ENCODE peak calls at places on chromosomes 4 and X, in nine cellular contexts. P, S, F, Z, U, V, N, G and J are unnamed samples.

GRCh38 chr4:118237531-118237930 is 115.3 kb downstream of the PRSS12 start:
- DNase-seq in P (no peak), S (no peak), F (no peak), Z (no peak), U (no peak), V (no peak), N (no peak), G (no peak), J (no peak)

GRCh38 chrX:39898147-39898546 is 199.6 kb downstream of the BCOR start:
- DNase-seq in P (no peak), S (no peak), F (no peak), Z (no peak), U (no peak), V (no peak), N (no peak), G (no peak), J (no peak)

GRCh38 chr4:148215202-148215601 is 227.0 kb downstream of the NR3C2 start:
- DNase-seq in P (no peak), S (no peak), F (no peak), Z (no peak), U (no peak), V (no peak), N (no peak), G (no peak), J (no peak)

GRCh38 chrX:150696264-150696789 is 3.1 kb downstream of the MTMR1 start:
- DNase-seq in P (no peak), S (no peak), F (peak), Z (no peak), U (no peak), V (no peak), N (no peak), G (no peak), J (no peak)

GRCh38 chr4:108622022-108622421 is 1.6 kb downstream of the RPL34 start:
- DNase-seq in P (no peak), S (no peak), F (no peak), Z (no peak), U (no peak), V (no peak), N (no peak), G (no peak), J (no peak)

GRCh38 chr4:152072886-152073285 is 312.1 kb upstream of the GATB start:
- DNase-seq in P (no peak), S (no peak), F (no peak), Z (no peak), U (no peak), V (no peak), N (no peak), G (no peak), J (no peak)

GRCh38 chr4:179307297-179308136 is 1865.3 kb upstream of the AGA start:
- DNase-seq in P (peak), S (no peak), F (no peak), Z (no peak), U (no peak), V (no peak), N (peak), G (no peak), J (no peak)

GRCh38 chrX:144798972-144799371 is 448.3 kb upstream of the SPANXN1 start:
- DNase-seq in P (no peak), S (no peak), F (no peak), Z (no peak), U (no peak), V (no peak), N (no peak), G (no peak), J (no peak)

GRCh38 chr4:52869196-52869595 is 7.1 kb downstream of the RASL11B start:
- DNase-seq in P (no peak), S (peak), F (no peak), Z (peak), U (peak), V (no peak), N (no peak), G (peak), J (peak)

GRCh38 chr4:3062466-3062865 is 11.9 kb downstream of the HTT-AS start:
- DNase-seq in P (no peak), S (no peak), F (no peak), Z (peak), U (no peak), V (no peak), N (peak), G (no peak), J (no peak)

GRCh38 chrX:43940811-43941210 is 32.4 kb downstream of the NDP start:
- DNase-seq in P (no peak), S (no peak), F (no peak), Z (no peak), U (no peak), V (no peak), N (peak), G (no peak), J (no peak)

GRCh38 chr4:143335979-143336827 is 473 bp upstream of the GAB1 start:
- DNase-seq in P (peak), S (peak), F (peak), Z (peak), U (peak), V (peak), N (peak), G (peak), J (peak)

GRCh38 chr4:48222491-48222890 is 47.1 kb downstream of the TEC start:
- DNase-seq in P (no peak), S (no peak), F (no peak), Z (no peak), U (no peak), V (no peak), N (no peak), G (no peak), J (no peak)

GRCh38 chr4:1052231-1052671 is 40.8 kb downstream of the FGFRL1 start:
- DNase-seq in P (no peak), S (no peak), F (no peak), Z (no peak), U (no peak), V (no peak), N (no peak), G (no peak), J (no peak)

GRCh38 chr4:119490335-119490734 is 138.3 kb downstream of the PDE5A start:
- DNase-seq in P (peak), S (no peak), F (no peak), Z (no peak), U (no peak), V (no peak), N (peak), G (no peak), J (no peak)

GRCh38 chrX:10103023-10103422 is 53.8 kb upstream of the CLCN4 start:
- DNase-seq in P (no peak), S (no peak), F (no peak), Z (no peak), U (no peak), V (no peak), N (peak), G (no peak), J (peak)

GRCh38 chr4:102326951-102327350 is 18.3 kb downstream of the SLC39A8 start:
- DNase-seq in P (no peak), S (no peak), F (no peak), Z (no peak), U (no peak), V (no peak), N (no peak), G (no peak), J (no peak)

GRCh38 chrX:13428055-13428786 is 108.4 kb upstream of the ATXN3L start:
- DNase-seq in P (no peak), S (no peak), F (no peak), Z (no peak), U (no peak), V (no peak), N (peak), G (no peak), J (no peak)

GRCh38 chr4:14218641-14219040 is 591.1 kb upstream of the BOD1L1 start:
- DNase-seq in P (no peak), S (no peak), F (no peak), Z (no peak), U (peak), V (no peak), N (no peak), G (peak), J (no peak)

GRCh38 chrX:145825896-145826295 is 8.3 kb downstream of the SLITRK2 start:
- DNase-seq in P (peak), S (no peak), F (no peak), Z (no peak), U (no peak), V (no peak), N (peak), G (no peak), J (no peak)

GRCh38 chr4:164937576-164938270 is 39.7 kb downstream of the TRIM61 start:
- DNase-seq in P (peak), S (no peak), F (no peak), Z (no peak), U (no peak), V (no peak), N (peak), G (no peak), J (no peak)
- TF ChIP-seq CTCF in P (peak), S (no peak), F (no peak), Z (no peak), U (no peak), V (no peak), N (peak), G (no peak), J (no peak)

GRCh38 chr4:159055851-159056250 is 47.0 kb upstream of the RAPGEF2 start:
- DNase-seq in P (no peak), S (no peak), F (no peak), Z (no peak), U (no peak), V (no peak), N (no peak), G (no peak), J (no peak)
- TF ChIP-seq CTCF in P (no peak), S (no peak), F (no peak), Z (no peak), U (no peak), V (no peak), N (no peak), G (no peak), J (no peak)

GRCh38 chr4:37389967-37390580 is 145.5 kb downstream of the NWD2 start:
- DNase-seq in P (peak), S (no peak), F (no peak), Z (no peak), U (no peak), V (no peak), N (peak), G (peak), J (no peak)
- TF ChIP-seq CTCF in P (peak), S (peak), F (peak), Z (peak), U (peak), V (peak), N (peak), G (peak), J (peak)

DNA sequence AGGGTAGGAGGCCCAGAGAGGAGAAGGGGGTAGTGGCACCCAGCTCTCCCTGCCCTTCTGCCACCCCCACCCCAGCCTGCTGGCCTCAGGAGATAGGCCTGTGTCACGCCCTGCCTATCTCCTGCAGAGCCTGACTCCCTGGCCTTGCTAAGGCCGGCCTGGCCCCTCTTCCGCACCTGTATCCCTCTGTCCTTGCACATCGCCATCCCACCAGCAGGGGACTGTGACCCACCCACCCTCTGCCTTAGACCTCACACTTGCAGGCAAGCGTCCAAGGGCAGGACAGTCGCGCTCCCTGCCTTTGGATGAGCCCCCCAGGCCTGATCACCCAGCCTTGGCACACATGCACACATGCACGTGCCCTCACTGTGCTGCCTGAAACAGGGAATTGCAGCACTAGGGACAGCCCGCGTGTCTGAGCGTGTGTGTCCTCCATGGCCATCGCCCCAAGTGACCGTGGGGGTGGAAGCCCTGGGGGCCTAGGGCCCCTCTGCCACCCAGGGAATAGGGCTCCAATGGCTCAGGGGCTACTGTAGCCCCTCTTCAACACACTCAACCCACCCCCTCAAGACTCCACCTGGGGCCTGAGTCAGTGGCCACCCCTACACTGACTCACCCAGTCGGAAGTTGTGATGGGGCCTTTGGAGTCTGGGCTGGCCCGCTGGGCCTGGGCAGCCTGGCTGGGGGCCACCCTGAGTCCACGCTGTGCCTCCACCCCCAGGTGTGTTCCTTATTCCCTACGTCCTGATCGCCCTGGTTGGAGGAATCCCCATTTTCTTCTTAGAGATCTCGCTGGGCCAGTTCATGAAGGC is 2.1 kb downstream of the SLC6A8 start:
- DNase-seq in P (no peak), S (no peak), F (no peak), Z (no peak), U (no peak), V (no peak), N (no peak), G (no peak), J (no peak)
- TF ChIP-seq CTCF in P (no peak), S (no peak), F (no peak), Z (no peak), U (no peak), V (no peak), N (peak), G (no peak), J (no peak)

DNA sequence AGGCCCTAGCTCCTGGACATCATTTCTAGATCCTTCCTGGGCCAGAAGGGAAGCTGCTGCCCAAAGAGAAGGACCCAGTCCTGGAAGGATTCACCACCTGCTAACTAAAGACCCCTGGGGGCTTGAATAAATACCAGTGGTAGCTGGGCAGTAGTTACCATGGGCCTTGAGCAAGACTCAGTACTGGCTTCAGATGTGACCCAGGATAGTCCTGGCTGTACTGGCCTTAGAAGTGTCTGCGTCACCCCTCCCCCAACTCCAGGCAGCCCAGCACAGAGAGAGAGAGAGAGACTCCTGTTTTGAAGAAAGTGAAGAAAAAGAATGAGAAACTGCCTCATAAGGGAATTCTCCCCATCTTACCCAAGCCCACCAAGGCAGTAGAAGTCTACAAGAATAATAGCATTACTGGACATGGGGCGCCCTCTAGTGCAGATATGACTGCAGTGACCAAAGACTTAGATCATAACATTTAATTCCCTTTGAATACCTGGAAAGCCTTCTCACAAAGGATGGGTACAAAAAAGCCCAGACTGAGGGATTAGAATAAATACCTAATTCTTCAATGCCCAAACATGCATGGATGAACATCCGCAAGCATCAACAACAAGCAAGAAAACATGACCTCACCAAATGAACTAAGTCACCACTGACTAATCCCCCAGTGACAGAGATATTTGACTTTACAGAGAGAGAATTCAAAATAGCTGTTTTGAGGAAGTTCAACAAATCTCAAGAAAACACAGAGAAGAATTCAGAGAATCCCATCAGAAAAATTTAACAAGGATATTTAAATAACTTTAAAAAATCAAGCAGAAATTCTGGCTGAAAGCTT is 171.8 kb downstream of the HNRNPD start:
- DNase-seq in P (peak), S (no peak), F (no peak), Z (no peak), U (peak), V (no peak), N (peak), G (peak), J (peak)
- TF ChIP-seq CTCF in P (peak), S (no peak), F (peak), Z (peak), U (peak), V (peak), N (peak), G (peak), J (peak)